ENCODE peak calls at places on chromosomes 11 and 22, in four cellular contexts. O is GM12878, L is WTC11, Z is HepG2. Y is an unnamed sample.

GRCh38 chr11:120974980-120975379 is 48.9 kb upstream of the TBCEL start:
- DNase-seq in O (no peak), L (no peak), Z (no peak), Y (no peak)

GRCh38 chr11:38159038-38159437 is 1561.0 kb upstream of the RAG2 start:
- DNase-seq in O (no peak), L (no peak), Z (no peak), Y (no peak)

GRCh38 chr11:72781313-72782080 is 12.3 kb downstream of the STARD10 start:
- DNase-seq in O (no peak), L (peak; percentile 49), Z (no peak), Y (peak; percentile 86)

GRCh38 chr11:58531865-58532341 is 24.0 kb upstream of the OR5B21 start:
- DNase-seq in O (no peak), L (no peak), Z (no peak), Y (no peak)

GRCh38 chr11:128830836-128831780 is 36.0 kb downstream of the KCNJ1 start:
- DNase-seq in O (peak; percentile 69), L (peak; percentile 89), Z (peak; percentile 62), Y (peak; percentile 62)

GRCh38 chr11:19571906-19572305 is 140.7 kb upstream of the NAV2 start:
- DNase-seq in O (no peak), L (no peak), Z (no peak), Y (no peak)

GRCh38 chr11:94938399-94939055 is 34.8 kb downstream of the CWC15 start:
- DNase-seq in O (no peak), L (no peak), Z (no peak), Y (no peak)

GRCh38 chr11:16737860-16738197 is 618 bp upstream of the C11orf58 start:
- DNase-seq in O (no peak), L (no peak), Z (peak; percentile 22), Y (no peak)

GRCh38 chr22:37480387-37481346 is 5.5 kb downstream of the MFNG start:
- DNase-seq in O (no peak), L (no peak), Z (no peak), Y (no peak)

GRCh38 chr11:63769044-63769718 is 606 bp upstream of the ZFTA start:
- DNase-seq in O (no peak), L (peak; percentile 32), Z (no peak), Y (peak; percentile 64)

GRCh38 chr11:60900673-60901404 is 5.5 kb downstream of the PRPF19 start:
- DNase-seq in O (no peak), L (no peak), Z (no peak), Y (no peak)

GRCh38 chr11:76830639-76831312 is 29.9 kb upstream of the ACER3 start:
- DNase-seq in O (no peak), L (no peak), Z (no peak), Y (no peak)

GRCh38 chr11:75292943-75293342 is 52.4 kb downstream of the TPBGL start:
- DNase-seq in O (no peak), L (no peak), Z (no peak), Y (no peak)

GRCh38 chr22:41910050-41910598 is 4.8 kb downstream of the SHISA8 start:
- DNase-seq in O (no peak), L (peak; percentile 69), Z (no peak), Y (no peak)

GRCh38 chr11:43644626-43645299 is 35.8 kb upstream of the HSD17B12 start:
- DNase-seq in O (no peak), L (no peak), Z (peak; percentile 16), Y (peak; percentile 14)

GRCh38 chr22:22219140-22219996 is 25.2 kb upstream of the VPREB1 start:
- DNase-seq in O (no peak), L (no peak), Z (no peak), Y (peak; percentile 25)

GRCh38 chr22:41491379-41492100 is 22.6 kb downstream of the ACO2 start:
- DNase-seq in O (no peak), L (no peak), Z (no peak), Y (no peak)

GRCh38 chr11:66844496-66845142 is 1.4 kb downstream of the RCE1 start:
- DNase-seq in O (no peak), L (no peak), Z (no peak), Y (no peak)

GRCh38 chr11:15933896-15934625 is 422.3 kb downstream of the SOX6 start:
- DNase-seq in O (no peak), L (no peak), Z (no peak), Y (no peak)

GRCh38 chr11:133911169-133911568 is 45.6 kb downstream of the IGSF9B start:
- DNase-seq in O (no peak), L (no peak), Z (no peak), Y (peak; percentile 10)

GRCh38 chr11:129699711-129700304 is 115.8 kb upstream of the TMEM45B start:
- DNase-seq in O (no peak), L (no peak), Z (no peak), Y (no peak)

GRCh38 chr11:117822522-117823033 is 2.0 kb downstream of the FXYD2 start:
- DNase-seq in O (no peak), L (no peak), Z (no peak), Y (no peak)

GRCh38 chr22:26835929-26836528 is 178.6 kb downstream of the MIAT start:
- DNase-seq in O (no peak), L (peak; percentile 90), Z (peak; percentile 26), Y (peak; percentile 57)

GRCh38 chr11:26953770-26954392 is 40.0 kb upstream of the FIBIN start:
- DNase-seq in O (no peak), L (no peak), Z (no peak), Y (no peak)

GRCh38 chr11:45092901-45093760 is 53.3 kb upstream of the PRDM11 start:
- DNase-seq in O (no peak), L (no peak), Z (no peak), Y (no peak)

GRCh38 chr11:86818466-86819282 is 18.3 kb downstream of the PRSS23 start:
- DNase-seq in O (peak; percentile 7), L (no peak), Z (peak; percentile 42), Y (peak; percentile 50)

GRCh38 chr11:1203505-1204271 is 19.2 kb upstream of the MUC5B start:
- DNase-seq in O (no peak), L (peak; percentile 11), Z (no peak), Y (no peak)

GRCh38 chr11:2713069-2713468 is 13.3 kb upstream of the KCNQ1OT1 start:
- DNase-seq in O (no peak), L (no peak), Z (no peak), Y (no peak)

GRCh38 chr11:76208829-76209670 is 2.7 kb upstream of the WNT11 start:
- DNase-seq in O (no peak), L (peak; percentile 84), Z (peak; percentile 56), Y (no peak)

GRCh38 chr11:61679301-61679700 is 890 bp upstream of the DAGLA start:
- DNase-seq in O (no peak), L (no peak), Z (no peak), Y (no peak)

GRCh38 chr22:27181537-27181936 is 524.1 kb downstream of the MIAT start:
- DNase-seq in O (no peak), L (no peak), Z (no peak), Y (no peak)

GRCh38 chr11:36404831-36405230 is 105.2 kb downstream of the TRAF6 start:
- DNase-seq in O (no peak), L (no peak), Z (no peak), Y (no peak)

GRCh38 chr11:118806400-118806799 is 15.4 kb upstream of the DDX6 start:
- DNase-seq in O (no peak), L (no peak), Z (no peak), Y (no peak)

GRCh38 chr11:61109671-61110070 is 7.4 kb downstream of the CD5 start:
- DNase-seq in O (no peak), L (no peak), Z (no peak), Y (no peak)

GRCh38 chr11:69686452-69686851 is 11.3 kb upstream of the LTO1 start:
- DNase-seq in O (no peak), L (no peak), Z (no peak), Y (no peak)

GRCh38 chr11:31355131-31355530 is 14.4 kb downstream of the DCDC1 start:
- DNase-seq in O (no peak), L (no peak), Z (no peak), Y (no peak)

GRCh38 chr11:1461806-1462455 is 24.6 kb downstream of the MOB2 start:
- DNase-seq in O (no peak), L (no peak), Z (no peak), Y (no peak)

GRCh38 chr11:17333799-17334586 is 17.6 kb upstream of the NCR3LG1 start:
- DNase-seq in O (no peak), L (no peak), Z (no peak), Y (no peak)

GRCh38 chr11:83185767-83186166 is 7.7 kb upstream of the ANKRD42 start:
- DNase-seq in O (no peak), L (no peak), Z (no peak), Y (no peak)
- TF ChIP-seq NR2C2 in O (no peak), L (no peak), Z (no peak), Y (no peak)

DNA sequence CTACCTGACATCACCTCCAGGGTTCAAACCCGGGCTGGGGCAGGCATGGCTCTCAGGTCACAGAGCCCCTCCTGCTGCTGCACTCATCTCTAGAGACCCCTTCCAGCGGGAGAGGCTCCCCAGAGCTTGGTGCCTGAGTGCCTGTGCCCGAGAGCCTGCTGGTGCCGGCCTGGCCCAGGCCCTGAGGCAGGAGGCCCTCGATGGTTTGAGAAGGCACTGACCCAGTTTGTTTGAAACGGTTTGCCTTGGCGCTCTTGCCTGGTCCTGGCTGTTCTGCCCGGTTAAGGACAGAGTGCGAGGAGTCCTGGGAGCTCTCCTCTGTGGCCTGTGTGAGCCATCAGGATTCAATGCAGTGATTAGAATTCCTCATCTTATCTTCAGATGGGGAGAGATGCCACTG is 88.9 kb downstream of the TBC1D22A start:
- DNase-seq in O (no peak), L (no peak), Z (no peak), Y (no peak)
- TF ChIP-seq NR2C2 in O (no peak), L (no peak), Z (no peak), Y (no peak)

GRCh38 chr11:112797072-112797471 is 164.1 kb upstream of the NCAM1 start:
- DNase-seq in O (no peak), L (peak; percentile 50), Z (no peak), Y (no peak)

GRCh38 chr11:112795142-112795815 is 165.9 kb upstream of the NCAM1 start:
- DNase-seq in O (no peak), L (peak; percentile 67), Z (peak; percentile 19), Y (peak; percentile 60)

GRCh38 chr11:112795896-112796686 is 165.1 kb upstream of the NCAM1 start:
- DNase-seq in O (no peak), L (no peak), Z (no peak), Y (no peak)

GRCh38 chr11:112794321-112794720 is 166.9 kb upstream of the NCAM1 start:
- DNase-seq in O (no peak), L (no peak), Z (no peak), Y (no peak)

DNA sequence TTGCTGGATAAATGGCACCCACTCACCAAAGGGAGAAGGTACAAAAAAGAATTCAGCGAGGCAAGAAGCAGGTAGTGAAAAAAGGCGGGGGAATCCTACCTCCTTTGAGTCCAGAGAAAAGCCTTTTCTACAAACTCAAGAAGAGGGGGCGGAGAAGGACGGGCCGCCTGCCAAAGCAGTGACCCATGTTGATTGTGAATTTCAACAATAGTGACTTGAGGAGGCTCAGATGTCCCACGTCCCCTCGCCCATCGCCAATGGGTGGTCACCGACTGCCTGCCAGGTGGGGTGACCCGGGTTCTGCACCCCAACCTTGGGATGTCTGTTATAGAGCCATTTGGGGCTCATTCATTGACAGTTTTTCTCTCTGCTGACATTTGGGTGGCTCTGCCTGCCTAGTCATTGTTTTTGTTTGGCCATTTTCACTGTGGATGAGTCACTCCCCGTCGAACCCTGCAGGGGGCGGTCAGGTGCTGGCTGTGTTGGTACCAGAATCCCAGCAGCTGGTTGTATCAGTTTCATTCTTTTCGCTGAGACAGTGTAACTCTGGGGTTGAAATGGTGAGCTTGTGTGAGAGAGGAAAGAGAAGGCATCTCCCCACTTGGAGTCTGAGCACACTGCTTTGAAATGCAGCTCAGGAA is 163.4 kb upstream of the NCAM1 start:
- DNase-seq in O (no peak), L (peak; percentile 76), Z (peak; percentile 3), Y (peak; percentile 69)
- TF ChIP-seq NR2C2 in O (no peak), L (no peak), Z (no peak), Y (no peak)

GRCh38 chr11:96061094-96061493 is 137.2 kb upstream of the MTMR2 start:
- DNase-seq in O (no peak), L (no peak), Z (peak; percentile 27), Y (no peak)
- TF ChIP-seq NR2C2 in O (no peak), L (no peak), Z (peak; percentile 39), Y (no peak)